ENCODE peak calls at places on chromosomes 11 and 22, in six cellular contexts. N is IMR-90, J is K562, R is HepG2, B is GM12878, V is H1. G is an unnamed sample.

GRCh38 chr22:27149886-27150529 is 492.6 kb downstream of the MIAT start:
- DNase-seq in R (no peak), B (no peak), J (no peak), N (peak; percentile 37), V (no peak), G (no peak)

GRCh38 chr11:42572231-42572610 is 739.6 kb upstream of the API5 start:
- DNase-seq in V (no peak), R (no peak), B (no peak), N (no peak), J (no peak), G (no peak)

GRCh38 chr11:19864141-19865120 is 151.8 kb downstream of the NAV2 start:
- DNase-seq in J (no peak), V (no peak), R (peak; percentile 24), N (no peak), B (no peak), G (no peak)

GRCh38 chr22:40578171-40578570 is 58.3 kb downstream of the MRTFA start:
- DNase-seq in N (no peak), R (no peak), J (no peak), V (no peak), B (no peak), G (no peak)

GRCh38 chr11:129192150-129192549 is at the start of gene ARHGAP32:
- DNase-seq in J (no peak), V (no peak), N (no peak), R (no peak), B (no peak), G (no peak)

GRCh38 chr11:71129624-71130023 is 122.8 kb downstream of the SHANK2 start:
- DNase-seq in B (no peak), R (no peak), V (no peak), N (no peak), J (no peak), G (no peak)

GRCh38 chr22:25700996-25701815 is 40.8 kb upstream of the MYO18B start:
- DNase-seq in V (no peak), R (no peak), B (no peak), J (no peak), N (peak; percentile 22), G (no peak)

GRCh38 chr11:123437236-123437979 is 7.3 kb downstream of the GRAMD1B start:
- DNase-seq in J (no peak), N (no peak), V (no peak), R (no peak), B (no peak), G (no peak)

GRCh38 chr11:20032127-20032526 is 128.1 kb downstream of the DBX1 start:
- DNase-seq in R (no peak), V (no peak), J (no peak), N (no peak), B (no peak), G (no peak)

GRCh38 chr22:44918166-44918924 is 91.5 kb downstream of the PHF21B start:
- DNase-seq in N (no peak), R (no peak), B (no peak), J (no peak), V (no peak), G (no peak)

GRCh38 chr11:12556788-12557384 is 117.3 kb upstream of the TEAD1 start:
- DNase-seq in R (peak; percentile 39), B (no peak), N (peak; percentile 96), V (peak; percentile 49), J (no peak), G (peak; percentile 12)

GRCh38 chr22:36253523-36254490 is 874 bp downstream of the APOL1 start:
- DNase-seq in V (no peak), B (no peak), N (no peak), J (peak; percentile 20), R (no peak), G (no peak)

GRCh38 chr11:121754603-121755002 is 301.8 kb upstream of the SORL1-AS1 start:
- DNase-seq in B (no peak), R (no peak), V (no peak), J (no peak), N (peak; percentile 14), G (no peak)

GRCh38 chr11:88297320-88298263 is 39.9 kb downstream of the CTSC start:
- DNase-seq in B (no peak), V (no peak), J (no peak), N (no peak), R (peak; percentile 8), G (no peak)
- TF ChIP-seq CEBPB in B (no peak), V (no peak), J (peak; percentile 31), N (no peak), R (peak; percentile 25), G (no peak)

GRCh38 chr11:67400251-67400941 is 1.3 kb downstream of the PPP1CA start:
- DNase-seq in J (no peak), N (no peak), B (no peak), V (no peak), R (no peak), G (no peak)
- H3K9ac ChIP-seq in J (peak overlapping the region; percentile 96), N (peak overlapping the region; percentile 84), B (peak overlapping the region; percentile 95), V (peak overlapping the region; percentile 56), R (peak overlapping the region; percentile 93), G (peak overlapping the region; percentile 96)

DNA sequence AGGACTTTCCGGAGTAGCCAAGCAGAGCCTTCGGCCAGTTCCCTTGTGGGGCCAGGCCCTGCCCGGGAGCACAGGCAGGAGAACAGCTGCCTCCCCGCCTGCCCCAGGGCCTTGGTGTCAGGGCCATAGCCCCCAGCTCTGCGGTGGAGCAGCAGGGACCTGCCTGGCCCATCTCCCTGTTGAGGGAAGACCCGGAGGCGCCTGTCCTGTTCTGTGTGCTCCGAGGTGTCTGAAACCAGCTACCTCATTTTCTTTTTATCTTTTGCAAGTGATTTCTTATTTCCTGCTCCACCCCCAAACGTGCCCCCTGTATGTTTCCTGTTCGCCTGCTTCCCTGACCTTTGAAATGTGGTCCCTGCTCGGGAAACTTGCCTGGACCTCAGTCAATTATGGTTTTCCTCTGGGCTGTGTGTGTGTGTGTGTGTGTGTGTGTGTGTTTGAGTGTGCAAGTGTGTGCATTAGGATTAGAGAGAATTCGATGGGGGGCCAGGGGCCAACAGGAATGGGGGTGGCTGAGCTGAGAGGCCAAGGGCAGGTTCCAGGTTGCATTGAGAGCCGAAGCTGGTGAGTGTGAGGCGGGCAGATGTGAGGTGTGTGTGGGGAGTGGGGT is 19.1 kb downstream of the LRP5 start:
- DNase-seq in N (no peak), R (peak; percentile 88), B (no peak), V (no peak), J (no peak), G (no peak)
- TF ChIP-seq CEBPB in N (no peak), R (no peak), B (no peak), V (no peak), J (no peak), G (no peak)

DNA sequence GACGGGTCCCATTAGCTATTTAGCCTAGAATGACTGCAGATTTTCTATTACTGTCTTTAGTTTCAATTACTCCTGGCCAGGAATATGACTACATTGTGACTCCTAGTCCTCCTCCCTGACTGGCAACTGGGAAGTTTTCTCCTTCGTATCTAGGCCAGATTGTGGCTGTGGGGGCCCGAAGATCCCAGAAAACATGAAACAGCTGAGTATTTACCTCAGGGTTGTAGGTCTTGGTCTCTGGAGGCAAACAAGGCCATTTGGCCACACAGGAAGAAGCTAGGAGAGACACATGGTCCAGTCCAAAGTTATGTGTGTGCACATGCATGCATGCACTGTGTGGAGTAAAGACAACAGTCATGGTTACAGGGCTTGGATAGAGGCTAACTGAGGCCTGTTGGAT is 10.2 kb upstream of the GDPD4 start:
- DNase-seq in N (no peak), R (no peak), B (no peak), J (no peak), V (no peak), G (no peak)
- H3K9ac ChIP-seq in N (no peak overlapping the region), R (no peak overlapping the region), B (no peak overlapping the region), J (no peak overlapping the region), V (no peak overlapping the region), G (no peak overlapping the region)

GRCh38 chr11:116249561-116249960 is 523.2 kb downstream of the BUD13 start:
- DNase-seq in N (no peak), R (no peak), J (no peak), B (no peak), V (no peak), G (no peak)
- TF ChIP-seq CEBPB in N (no peak), R (no peak), J (no peak), B (no peak), V (no peak), G (no peak)

DNA sequence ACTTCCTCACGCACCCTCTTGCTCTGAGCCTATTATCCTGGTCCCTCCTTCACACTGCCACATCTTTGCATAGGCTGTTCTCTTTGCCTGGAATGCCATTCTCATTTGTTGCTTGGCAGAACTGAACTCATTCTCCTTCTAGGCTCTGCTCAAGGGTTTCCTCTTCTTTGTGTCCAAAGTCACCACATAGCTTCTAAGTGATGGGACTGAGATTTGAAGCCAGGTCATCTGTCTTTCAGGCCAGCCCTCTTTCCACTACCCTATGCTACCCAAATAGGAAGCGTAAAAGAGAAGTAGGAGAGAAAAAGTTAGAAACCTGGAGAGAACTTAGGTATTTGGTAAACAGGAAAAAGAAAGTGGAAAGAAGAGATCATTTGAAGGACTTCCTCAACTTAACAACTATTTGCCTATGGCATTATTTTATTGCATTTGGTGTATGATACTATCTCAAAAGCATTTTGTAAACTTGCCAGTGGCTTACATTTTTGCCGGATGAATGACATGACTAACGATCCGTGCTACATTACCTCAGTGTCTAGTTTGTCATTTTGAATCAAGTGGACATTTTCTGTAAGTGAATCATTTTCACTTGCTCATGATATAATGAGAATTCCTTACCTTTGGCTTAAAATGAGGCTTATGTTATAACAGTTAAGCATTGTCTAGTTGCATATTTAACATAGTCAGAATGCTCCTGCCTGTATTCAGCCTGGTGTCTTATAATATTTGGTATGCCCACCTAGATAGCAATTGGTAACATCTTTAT is 18.5 kb downstream of the NF2 start:
- DNase-seq in R (peak; percentile 19), V (no peak), B (no peak), J (no peak), N (peak; percentile 97), G (peak; percentile 91)
- H3K9ac ChIP-seq in R (no peak overlapping the region), V (no peak overlapping the region), B (no peak overlapping the region), J (no peak overlapping the region), N (peak overlapping the region; percentile 80), G (peak overlapping the region; percentile 43)

G was measured in HCT116.